ENCODE peak calls at places on chromosomes 5 and 9, in six cellular contexts. J is transverse colon, H is upper lobe of left lung, Z is spleen, D is heart left ventricle, B is IMR-90. A is an unnamed sample.

GRCh38 chr9:83431470-83432060 is 106.6 kb downstream of the FRMD3 start:
- DNase-seq in J (peak; percentile 28), Z (no peak), D (no peak), B (no peak), H (peak; percentile 72), A (peak; percentile 56)

GRCh38 chr9:68555416-68555815 is 14.7 kb upstream of the TMEM252 start:
- DNase-seq in B (no peak), Z (no peak), H (no peak), J (no peak), D (no peak), A (no peak)

GRCh38 chr5:157271740-157272271 is 5.9 kb downstream of the CYFIP2 start:
- DNase-seq in H (peak; percentile 77), D (no peak), J (peak; percentile 71), Z (peak; percentile 96), B (no peak), A (no peak)

GRCh38 chr5:180118391-180118791 is 46.8 kb upstream of the RNF130 start:
- DNase-seq in H (no peak), D (no peak), Z (peak; percentile 57), J (no peak), B (no peak), A (no peak)

GRCh38 chr5:147479949-147480348 is 29.9 kb downstream of the DPYSL3 start:
- DNase-seq in Z (no peak), D (no peak), J (no peak), B (peak; percentile 52), H (no peak), A (no peak)

GRCh38 chr9:98228392-98229089 is 26.9 kb downstream of the TBC1D2 start:
- DNase-seq in D (no peak), J (no peak), H (no peak), B (no peak), Z (no peak), A (no peak)

GRCh38 chr9:135513351-135513846 is 7.8 kb upstream of the LCN1 start:
- DNase-seq in J (no peak), H (peak; percentile 18), B (no peak), D (no peak), Z (no peak), A (no peak)

GRCh38 chr5:140575309-140575708 is 10.7 kb downstream of the SLC35A4 start:
- DNase-seq in B (peak; percentile 26), H (peak; percentile 74), Z (peak; percentile 90), J (peak; percentile 71), D (peak; percentile 45), A (no peak)

GRCh38 chr9:78574354-78575036 is 277.6 kb downstream of the PSAT1 start:
- DNase-seq in B (no peak), J (no peak), Z (no peak), D (no peak), H (no peak), A (no peak)

GRCh38 chr5:9283021-9283420 is 262.9 kb downstream of the SEMA5A start:
- DNase-seq in Z (no peak), B (peak; percentile 52), H (no peak), J (no peak), D (no peak), A (no peak)

GRCh38 chr9:130843049-130843908 is 8.2 kb downstream of the ABL1 start:
- DNase-seq in H (no peak), J (no peak), B (no peak), Z (no peak), D (no peak), A (no peak)

GRCh38 chr5:116576043-116576713 is 1.6 kb upstream of the SEMA6A start:
- DNase-seq in J (peak; percentile 71), D (peak; percentile 62), H (peak; percentile 33), Z (peak; percentile 85), B (peak; percentile 19), A (peak; percentile 56)

GRCh38 chr9:5799314-5799713 is 33.6 kb downstream of the ERMP1 start:
- DNase-seq in H (no peak), D (no peak), Z (no peak), J (no peak), B (peak; percentile 59), A (no peak)

GRCh38 chr9:14271078-14271673 is 42.8 kb downstream of the NFIB start:
- DNase-seq in J (peak; percentile 40), D (peak; percentile 77), H (no peak), B (peak; percentile 82), Z (no peak), A (peak; percentile 88)

GRCh38 chr5:72523960-72524582 is 16.9 kb upstream of the ZNF366 start:
- DNase-seq in J (no peak), Z (no peak), H (no peak), B (peak; percentile 88), D (no peak), A (no peak)

GRCh38 chr9:84839538-84839937 is 170.0 kb downstream of the NTRK2 start:
- DNase-seq in B (no peak), H (no peak), J (no peak), Z (no peak), D (no peak), A (no peak)

GRCh38 chr9:127130661-127131538 is 8.5 kb upstream of the ANGPTL2 start:
- DNase-seq in B (peak; percentile 97), D (no peak), J (peak; percentile 44), H (peak; percentile 82), Z (no peak), A (peak; percentile 70)

GRCh38 chr9:127129718-127130085 is 7.3 kb upstream of the ANGPTL2 start:
- DNase-seq in H (no peak), J (no peak), Z (no peak), B (no peak), D (no peak), A (no peak)

GRCh38 chr9:127128341-127129072 is 6.1 kb upstream of the ANGPTL2 start:
- DNase-seq in H (peak; percentile 37), D (peak; percentile 66), B (peak; percentile 39), Z (no peak), J (no peak), A (no peak)

GRCh38 chr9:127130235-127130634 is 7.8 kb upstream of the ANGPTL2 start:
- DNase-seq in D (no peak), B (no peak), J (no peak), Z (no peak), H (no peak), A (no peak)

DNA sequence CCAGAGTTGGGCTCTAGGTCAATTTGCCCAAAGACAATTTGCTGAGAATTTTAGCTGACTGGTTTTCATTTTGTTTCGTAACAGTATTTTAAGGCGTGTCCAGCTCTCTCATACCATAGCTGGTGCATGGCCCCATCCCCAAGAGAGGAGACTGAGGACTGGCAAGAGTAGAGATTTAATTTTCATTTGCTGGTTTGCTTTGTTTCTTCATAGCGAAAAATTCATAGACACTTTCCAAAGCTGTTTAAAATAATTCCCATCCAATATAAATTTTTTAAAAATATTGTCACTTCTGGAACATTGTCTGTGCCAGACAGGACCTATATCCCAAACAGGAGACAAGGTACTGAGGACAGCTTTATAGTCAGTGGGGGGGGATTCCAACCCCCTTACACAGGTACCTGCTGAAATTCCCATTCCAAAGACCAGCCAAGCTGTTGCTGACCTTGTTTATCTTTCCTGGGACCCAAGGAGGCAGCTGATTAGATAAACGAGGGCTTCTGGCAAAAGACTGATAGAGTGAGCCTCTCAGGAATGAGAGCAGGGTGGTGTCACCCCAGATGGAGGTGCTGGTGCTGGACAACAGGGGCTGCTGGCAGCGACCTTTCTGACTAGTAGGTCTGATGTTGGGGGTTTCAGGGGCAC is 6.8 kb upstream of the ANGPTL2 start:
- DNase-seq in Z (no peak), J (no peak), H (no peak), D (no peak), B (no peak), A (no peak)
- H3K4me1 ChIP-seq in Z (peaks cover 31% of the 10 kb centered on the region), J (peaks cover 12% of the 10 kb centered on the region), H (peaks cover 40% of the 10 kb centered on the region), D (peaks cover 57% of the 10 kb centered on the region), B (peaks cover 42% of the 10 kb centered on the region), A (peaks cover 10% of the 10 kb centered on the region)

DNA sequence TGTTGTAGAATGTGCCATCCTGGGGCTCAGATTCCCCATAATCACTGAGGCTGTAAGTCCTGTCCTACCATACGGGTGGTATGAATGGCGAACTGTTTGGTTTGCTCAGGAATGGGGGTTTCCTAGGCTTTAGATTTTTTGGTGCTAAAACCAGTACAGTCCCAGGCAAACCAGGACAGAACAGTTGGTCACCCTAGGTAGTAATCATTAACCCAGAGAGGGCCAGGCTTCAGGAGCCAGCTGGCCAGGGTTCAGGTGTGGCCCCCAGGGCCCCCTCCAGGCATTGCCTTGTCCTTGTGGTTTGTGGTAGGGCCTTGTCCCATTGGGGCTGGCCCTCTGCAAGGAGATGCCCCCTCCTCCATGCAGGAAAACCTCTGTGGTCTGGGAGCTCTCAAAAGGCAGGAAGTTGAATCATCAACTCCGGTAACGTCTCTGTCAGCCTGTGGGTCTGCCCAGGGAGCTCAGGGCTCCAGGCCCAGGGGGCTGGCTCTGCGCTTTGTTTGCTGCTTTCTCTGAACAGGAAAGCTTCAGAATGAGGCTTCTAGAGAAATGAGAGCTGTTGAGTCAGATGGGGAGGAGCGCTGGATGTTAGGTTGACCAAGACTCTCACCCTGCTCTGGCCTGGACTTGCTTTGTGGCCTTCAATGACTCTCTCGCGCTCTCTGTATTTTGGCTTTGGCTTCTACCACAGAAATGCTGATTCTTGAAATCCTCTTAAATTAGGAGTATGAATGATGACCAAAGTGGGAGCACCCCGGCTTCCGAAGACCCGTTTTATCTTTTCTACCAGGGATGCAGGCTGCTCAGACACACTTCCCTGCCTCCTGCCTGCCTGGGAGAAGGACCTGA is 22.2 kb upstream of the JADE2 start:
- DNase-seq in B (peak; percentile 99), Z (peak; percentile 80), H (peak; percentile 72), J (peak; percentile 67), D (peak; percentile 69), A (peak; percentile 80)
- TF ChIP-seq POLR2A in B (peak; percentile 54), Z (no peak), H (no peak), J (peak; percentile 16), D (no peak), A (peak; percentile 26)

GRCh38 chr5:56384186-56384585 is 151.1 kb upstream of the ANKRD55 start:
- DNase-seq in Z (no peak), H (no peak), J (no peak), D (no peak), B (no peak), A (peak; percentile 21)
- H3K4me1 ChIP-seq in Z (no peaks in the 10 kb centered on the region), H (no peaks in the 10 kb centered on the region), J (no peaks in the 10 kb centered on the region), D (no peaks in the 10 kb centered on the region), B (no peaks in the 10 kb centered on the region), A (no peaks in the 10 kb centered on the region)

GRCh38 chr5:68248896-68249295 is 33.3 kb downstream of the PIK3R1 start:
- DNase-seq in D (no peak), B (no peak), Z (no peak), J (no peak), H (no peak), A (no peak)

GRCh38 chr5:68249520-68249919 is 34.0 kb downstream of the PIK3R1 start:
- DNase-seq in J (no peak), Z (no peak), H (no peak), D (no peak), B (no peak), A (no peak)

GRCh38 chr5:68251804-68252648 is 36.5 kb downstream of the PIK3R1 start:
- DNase-seq in H (no peak), B (peak; percentile 50), J (peak; percentile 26), Z (no peak), D (no peak), A (peak; percentile 74)

GRCh38 chr5:68251386-68251785 is 35.8 kb downstream of the PIK3R1 start:
- DNase-seq in J (no peak), B (peak; percentile 31), H (peak; percentile 62), Z (no peak), D (no peak), A (peak; percentile 68)

DNA sequence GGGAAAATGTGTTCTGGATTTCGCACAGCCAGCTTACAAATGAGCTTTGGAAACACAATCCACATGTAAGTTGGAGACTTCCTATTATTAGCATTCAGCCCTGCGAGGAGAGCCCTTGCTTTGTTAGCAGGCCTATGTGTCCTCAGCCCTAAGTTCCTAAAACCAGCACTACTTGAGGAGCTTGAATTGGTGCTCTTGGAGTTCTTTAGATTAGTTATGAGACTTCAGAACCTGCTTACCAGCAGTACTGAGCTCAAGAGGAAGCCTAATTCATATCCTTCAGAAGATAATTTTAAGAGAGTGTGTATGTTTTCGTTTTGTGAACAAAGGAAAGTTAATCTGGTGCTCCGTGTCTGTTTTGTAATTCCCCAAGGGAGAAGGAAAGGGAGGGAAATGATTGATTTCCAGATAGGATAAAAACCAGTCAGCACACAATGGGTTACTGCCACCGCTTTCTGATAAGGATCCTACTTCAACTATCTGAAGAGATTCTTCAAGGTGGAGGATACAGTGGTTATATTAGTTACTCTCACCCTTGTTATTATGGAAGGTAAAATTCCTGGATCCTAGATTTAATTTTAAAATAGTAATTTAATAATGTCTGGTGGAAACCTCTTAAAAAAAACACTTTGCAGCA is 35.2 kb downstream of the PIK3R1 start:
- DNase-seq in H (peak; percentile 60), Z (no peak), B (no peak), J (no peak), D (no peak), A (no peak)
- TF ChIP-seq POLR2A in H (no peak), Z (no peak), B (no peak), J (no peak), D (no peak), A (no peak)

A was measured in uterus.